ENCODE peak calls at places on chromosomes 2 and 18, in five cellular contexts. X, Q, W, K and V are unnamed samples.

GRCh38 chr18:46946656-46947282 is 29.4 kb downstream of the KATNAL2 start:
- DNase-seq in W (peak), K (peak), Q (peak), X (no peak), V (peak)

GRCh38 chr2:105784577-105784976 is 39.9 kb downstream of the NCK2 start:
- DNase-seq in X (peak), Q (no peak), K (no peak), W (no peak), V (no peak)

GRCh38 chr18:4450065-4450676 is 4.9 kb downstream of the DLGAP1 start:
- DNase-seq in W (no peak), X (no peak), K (no peak), Q (no peak), V (no peak)

GRCh38 chr2:85994897-85995647 is 106.3 kb upstream of the ST3GAL5 start:
- DNase-seq in X (no peak), W (peak), K (no peak), Q (no peak), V (peak)

GRCh38 chr18:54140641-54141040 is 83.8 kb downstream of the MBD2 start:
- DNase-seq in Q (no peak), W (no peak), X (no peak), K (no peak), V (no peak)

GRCh38 chr18:2794159-2794558 is 52.6 kb upstream of the EMILIN2 start:
- DNase-seq in X (no peak), K (no peak), W (no peak), Q (no peak), V (no peak)

GRCh38 chr18:75041586-75041985 is 167.4 kb downstream of the PTGR3 start:
- DNase-seq in W (no peak), X (peak), Q (no peak), K (no peak), V (peak)

GRCh38 chr2:141498561-141498960 is 632.3 kb downstream of the LRP1B start:
- DNase-seq in W (no peak), K (no peak), X (no peak), Q (no peak), V (no peak)

GRCh38 chr2:44171018-44171417 is 2.3 kb downstream of the PPM1B start:
- DNase-seq in W (no peak), Q (no peak), X (no peak), K (no peak), V (peak)

GRCh38 chr2:44169155-44169898 is 652 bp downstream of the PPM1B start:
- DNase-seq in Q (no peak), X (peak), K (peak), W (no peak), V (peak)

GRCh38 chr2:44168684-44169154 is at the start of gene PPM1B:
- DNase-seq in K (peak), W (peak), X (no peak), Q (peak), V (no peak)

GRCh38 chr2:44172576-44172975 is 3.9 kb downstream of the PPM1B start:
- DNase-seq in X (no peak), W (no peak), Q (no peak), K (no peak), V (no peak)

DNA sequence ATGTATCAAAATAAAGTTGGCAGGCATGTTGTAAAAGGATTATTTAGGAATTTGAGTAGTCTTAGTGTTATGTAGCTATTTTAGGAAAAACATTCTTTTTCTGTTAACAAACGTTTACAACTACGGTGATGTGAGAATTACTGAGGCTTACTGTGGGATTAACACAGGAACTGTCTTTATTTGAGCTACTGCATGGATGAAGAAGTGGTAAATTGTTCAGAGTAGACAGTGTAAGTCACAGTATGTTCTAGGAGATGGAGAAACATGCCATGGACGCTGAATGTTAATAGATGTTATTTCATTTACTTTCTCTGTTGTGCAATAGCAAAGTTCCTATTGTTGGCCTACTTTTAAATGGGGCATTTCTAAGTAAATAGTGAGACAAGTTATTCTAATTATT is 1.7 kb downstream of the PPM1B start:
- DNase-seq in Q (no peak), W (no peak), K (no peak), X (peak), V (no peak)
- TF ChIP-seq POLR2A in Q (no peak), W (no peak), K (no peak), X (no peak), V (no peak)

GRCh38 chr2:136238552-136239346 is 120.8 kb upstream of the CXCR4 start:
- DNase-seq in K (no peak), Q (no peak), W (no peak), X (peak), V (peak)
- TF ChIP-seq POLR2A in K (no peak), Q (no peak), W (no peak), X (no peak), V (peak)

GRCh38 chr18:7566587-7567486 is at the start of gene PTPRM:
- DNase-seq in K (peak), Q (peak), X (peak), W (peak), V (peak)
- TF ChIP-seq POLR2A in K (no peak), Q (peak), X (no peak), W (no peak), V (no peak)

DNA sequence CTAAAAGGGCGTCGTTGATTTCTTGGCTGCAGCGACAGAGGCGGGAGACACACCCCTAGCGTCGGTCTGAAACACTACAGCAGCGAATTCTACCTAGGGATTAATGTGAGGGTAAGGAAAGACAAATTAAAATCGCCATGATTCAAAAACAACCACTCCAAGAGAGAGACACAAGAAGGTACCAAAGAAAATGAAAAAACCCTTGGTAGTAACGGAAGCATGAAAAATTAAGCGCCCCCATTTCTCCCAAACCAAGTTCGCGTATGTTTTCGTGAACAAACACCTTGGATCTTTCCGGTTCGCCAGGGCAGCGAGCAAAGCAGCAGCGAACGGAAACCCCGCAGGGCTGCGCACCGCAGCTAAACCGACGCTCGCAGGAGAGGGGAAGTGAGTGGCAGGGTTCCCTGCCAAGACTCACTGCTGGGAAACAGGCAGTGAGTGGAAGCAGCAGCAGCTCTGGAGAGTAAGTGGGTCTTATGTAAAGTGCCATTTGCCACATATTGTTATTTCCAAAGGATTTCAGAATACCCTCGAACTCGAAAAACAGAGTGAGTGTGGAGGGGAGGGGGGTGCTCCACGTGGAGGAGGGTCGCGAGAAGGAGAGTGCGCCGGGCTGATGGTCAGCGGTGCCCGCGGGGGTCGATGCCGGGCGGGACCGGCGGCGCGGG is 1.0 kb downstream of the PPP3R1 start:
- DNase-seq in W (peak), K (peak), Q (peak), X (peak), V (peak)
- TF ChIP-seq POLR2A in W (no peak), K (no peak), Q (no peak), X (peak), V (peak)

GRCh38 chr2:96138146-96139145 is at the start of gene ASTL:
- DNase-seq in Q (no peak), X (peak), W (peak), K (peak), V (peak)
- TF ChIP-seq POLR2A in Q (no peak), X (no peak), W (no peak), K (no peak), V (no peak)

GRCh38 chr2:37925063-37925897 is at the start of gene RMDN2:
- DNase-seq in W (peak), X (peak), Q (peak), K (peak), V (peak)
- TF ChIP-seq POLR2A in W (no peak), X (peak), Q (peak), K (peak), V (peak)